ENCODE peak calls at places on chromosomes 4 and X, in seven cellular contexts. C is GM12878, G is K562, H is HepG2, J is HCT116, W is SK-N-SH, F is H1. K is an unnamed sample.
A peak's percentile ranks its signal among the peaks of the same experiment; 100 is the strongest.

GRCh38 chrX:72258174-72258573 is 18.9 kb downstream of the RPS4X start:
- DNase-seq in F (no peak), W (peak; percentile 52), C (no peak), H (peak; percentile 64), G (no peak), J (no peak), K (no peak)

GRCh38 chrX:44447214-44447613 is 95.4 kb downstream of the FUNDC1 start:
- DNase-seq in J (no peak), G (no peak), F (no peak), H (no peak), W (no peak), C (no peak), K (no peak)

GRCh38 chr4:87011340-87012034 is 76.7 kb downstream of the AFF1 start:
- DNase-seq in J (peak; percentile 39), G (peak; percentile 59), C (no peak), F (no peak), H (no peak), W (no peak), K (peak; percentile 93)

GRCh38 chrX:134502686-134503085 is 42.7 kb downstream of the HPRT1 start:
- DNase-seq in J (no peak), W (no peak), G (no peak), C (no peak), F (no peak), H (no peak), K (no peak)

GRCh38 chr4:163243297-163243981 is 76.7 kb upstream of the NAF1 start:
- DNase-seq in J (no peak), C (no peak), F (no peak), G (peak; percentile 70), H (no peak), W (no peak), K (no peak)

GRCh38 chr4:86441175-86441960 is 81.5 kb upstream of the MAPK10 start:
- DNase-seq in C (peak; percentile 16), F (no peak), G (no peak), W (peak; percentile 14), H (no peak), J (no peak), K (no peak)

GRCh38 chrX:104254442-104255115 is at the start of gene ESX1:
- DNase-seq in W (no peak), F (peak; percentile 50), C (no peak), G (no peak), H (no peak), J (no peak), K (peak; percentile 4)

GRCh38 chrX:2401590-2402360 is 99.0 kb downstream of the DHRSX start:
- DNase-seq in G (no peak), J (peak; percentile 89), W (no peak), F (no peak), H (peak; percentile 94), C (no peak), K (no peak)

GRCh38 chr4:109191216-109191615 is 111.2 kb downstream of the COL25A1 start:
- DNase-seq in H (no peak), W (no peak), F (no peak), C (no peak), J (no peak), G (no peak), K (no peak)

GRCh38 chrX:18900401-18900976 is 83.4 kb downstream of the PHKA2 start:
- DNase-seq in F (no peak), C (no peak), G (no peak), J (no peak), H (no peak), W (no peak), K (no peak)

GRCh38 chr4:16136771-16137170 is 52.9 kb upstream of the PROM1 start:
- DNase-seq in C (no peak), H (no peak), G (no peak), W (no peak), J (no peak), F (no peak), K (no peak)

GRCh38 chr4:150316332-150317205 is 238.3 kb downstream of the DCLK2 start:
- DNase-seq in G (no peak), H (no peak), C (no peak), W (no peak), J (no peak), F (no peak), K (no peak)

GRCh38 chrX:134480061-134480460 is 20.1 kb downstream of the HPRT1 start:
- DNase-seq in H (no peak), G (no peak), J (no peak), C (no peak), W (no peak), F (no peak), K (no peak)

DNA sequence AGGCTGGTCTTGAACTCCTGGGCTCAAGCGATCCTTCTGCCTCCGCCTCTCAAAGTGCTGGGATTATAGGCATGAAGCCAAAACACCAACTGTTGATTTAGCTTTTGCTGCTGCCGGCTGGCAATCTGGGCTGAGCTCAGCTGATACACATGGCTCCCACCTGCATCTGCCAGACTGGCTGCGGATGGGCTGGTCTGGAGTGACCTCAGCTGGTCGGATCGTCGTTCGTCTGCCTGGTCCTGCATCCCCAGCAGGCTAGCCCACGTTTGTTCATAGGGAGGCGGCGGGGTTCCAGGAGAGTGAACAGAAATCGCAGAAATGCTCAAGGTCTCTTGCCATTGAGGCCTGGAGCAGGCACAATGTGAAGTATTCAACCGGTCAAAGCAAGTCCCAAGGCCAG is 74.4 kb upstream of the DDX3X start:
- DNase-seq in J (no peak), F (no peak), H (peak; percentile 25), W (peak; percentile 43), G (no peak), C (no peak), K (no peak)
- TF ChIP-seq MAX in J (no peak), F (no peak), H (no peak), W (no peak), G (no peak), C (no peak), K (no peak)

GRCh38 chrX:54357414-54358377 is at the start of gene WNK3:
- DNase-seq in C (no peak), W (peak; percentile 86), F (peak; percentile 80), J (no peak), G (no peak), H (peak; percentile 0), K (peak; percentile 69)

GRCh38 chrX:54352677-54353076 is 5.2 kb downstream of the WNK3 start:
- DNase-seq in J (no peak), C (no peak), W (no peak), H (no peak), F (no peak), G (no peak), K (no peak)

GRCh38 chrX:54359408-54359807 is 1.6 kb upstream of the WNK3 start:
- DNase-seq in G (no peak), J (no peak), F (no peak), C (no peak), W (no peak), H (no peak), K (no peak)

DNA sequence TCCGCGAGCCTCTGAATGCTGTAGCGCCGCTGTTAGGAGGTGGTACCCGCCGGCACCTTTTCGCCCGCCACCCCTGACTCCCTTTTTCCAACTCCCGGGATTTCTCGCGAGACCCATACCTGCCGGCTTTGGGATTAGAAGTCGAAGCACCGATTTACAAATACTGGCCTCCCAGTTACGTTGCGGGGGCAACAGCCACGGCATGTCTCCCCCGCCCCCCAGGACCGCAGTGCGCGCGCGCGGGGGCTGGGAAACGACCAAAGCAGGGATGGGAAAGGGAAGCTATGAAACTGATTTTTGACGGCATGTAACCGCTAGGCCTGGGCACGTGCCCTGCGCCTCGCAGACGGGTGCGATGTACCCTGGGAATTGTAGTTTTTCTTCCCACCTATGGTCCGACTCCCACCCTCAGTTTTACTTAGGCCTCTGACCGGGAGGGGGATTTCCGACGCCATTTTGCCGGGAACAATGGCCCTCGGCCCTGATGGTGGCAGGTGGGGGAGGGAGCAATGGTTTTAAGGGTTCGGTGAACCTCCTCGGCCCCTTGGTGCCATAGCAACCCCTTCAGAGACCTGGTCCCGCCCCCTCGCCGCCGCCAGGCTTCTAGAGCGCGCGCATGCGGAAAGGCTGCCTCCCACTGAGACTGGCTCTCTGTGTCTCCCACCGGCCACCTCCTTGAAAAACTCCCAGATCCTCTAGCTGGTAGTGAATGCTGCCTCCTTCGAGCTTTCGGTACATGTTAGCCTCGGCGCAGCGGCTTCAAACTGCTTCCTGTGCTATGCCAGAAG is 772 bp upstream of the WNK3 start:
- DNase-seq in G (no peak), H (no peak), C (no peak), W (peak; percentile 71), J (no peak), F (peak; percentile 81), K (peak; percentile 75)
- TF ChIP-seq POLR2AphosphoS5 in G (no peak), H (no peak), C (no peak), W (no peak), J (no peak), F (peak; percentile 46), K (no peak)

GRCh38 chrX:129529685-129530281 is 6.5 kb upstream of the SMARCA1 start:
- DNase-seq in C (no peak), F (no peak), J (no peak), H (no peak), G (no peak), W (peak; percentile 17), K (no peak)
- TF ChIP-seq MAX in C (no peak), F (no peak), J (no peak), H (no peak), G (no peak), W (no peak), K (no peak)

GRCh38 chrX:108221481-108221880 is 129.9 kb downstream of the ATG4A start:
- DNase-seq in G (no peak), C (no peak), W (no peak), J (no peak), F (no peak), H (no peak), K (no peak)
- TF ChIP-seq POLR2AphosphoS5 in G (no peak), C (no peak), W (no peak), J (no peak), F (no peak), H (no peak), K (no peak)

GRCh38 chr4:95219109-95219508 is 329.7 kb downstream of the UNC5C start:
- DNase-seq in C (no peak), J (no peak), F (no peak), G (no peak), W (no peak), H (no peak), K (no peak)
- TF ChIP-seq MAX in C (no peak), J (no peak), F (no peak), G (no peak), W (no peak), H (no peak), K (no peak)

DNA sequence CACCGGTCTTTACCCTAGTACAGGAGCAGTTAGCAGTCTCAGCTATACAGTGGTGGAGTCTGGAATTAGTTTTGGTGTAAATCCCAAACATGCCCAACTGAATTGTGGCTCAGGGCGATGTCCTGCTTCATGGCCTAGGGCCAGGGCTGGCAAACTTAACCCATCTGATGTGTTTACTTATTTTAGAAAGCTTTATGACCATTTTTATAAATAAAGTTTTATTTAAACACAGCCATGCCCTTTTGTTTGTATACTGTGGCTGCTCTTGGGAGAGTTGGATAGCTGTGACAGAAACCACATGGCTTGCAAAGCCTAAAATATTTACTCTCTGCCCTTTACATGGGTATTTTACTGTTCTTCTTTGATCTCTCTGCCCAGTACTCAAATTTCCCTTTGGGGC is 7.1 kb downstream of the FRMPD4 start:
- DNase-seq in W (no peak), H (no peak), J (no peak), C (no peak), G (no peak), F (no peak), K (no peak)
- TF ChIP-seq POLR2AphosphoS5 in W (no peak), H (no peak), J (no peak), C (no peak), G (no peak), F (no peak), K (no peak)